ENCODE peak calls at places on chromosomes 2 and 18, in ten cellular contexts. T, Y, N, Z, A, M, G, B, X and H are unnamed samples.

GRCh38 chr18:7885763-7886295 is 318.7 kb downstream of the PTPRM start:
- DNase-seq in B (no peak), Z (no peak), T (no peak), G (no peak), Y (no peak), A (no peak), N (peak; percentile 61), M (no peak), X (no peak), H (no peak)

GRCh38 chr2:202278944-202279343 is 13.4 kb downstream of the NOP58 start:
- DNase-seq in N (peak; percentile 88), M (no peak), Y (no peak), A (no peak), X (no peak), T (peak; percentile 85), Z (no peak), G (peak; percentile 38), B (no peak), H (no peak)

GRCh38 chr2:37506407-37507068 is 162.1 kb downstream of the QPCT start:
- DNase-seq in G (no peak), N (peak; percentile 42), B (no peak), T (peak; percentile 59), Y (no peak), M (no peak), A (no peak), X (no peak), Z (no peak), H (peak; percentile 56)

GRCh38 chr2:70785137-70785911 is 5.1 kb downstream of the FIGLA start:
- DNase-seq in T (peak; percentile 6), A (no peak), Y (no peak), B (no peak), M (no peak), N (peak; percentile 27), X (no peak), Z (no peak), G (peak; percentile 49), H (peak; percentile 44)

GRCh38 chr2:26590439-26590838 is 50.7 kb downstream of the CIB4 start:
- DNase-seq in M (peak; percentile 29), B (no peak), T (no peak), A (no peak), N (no peak), X (no peak), G (no peak), Z (peak; percentile 4), Y (peak; percentile 28), H (no peak)

GRCh38 chr2:187546762-187547333 is 7.4 kb downstream of the TFPI start:
- DNase-seq in X (no peak), T (no peak), B (no peak), M (no peak), A (no peak), N (no peak), Y (no peak), G (no peak), Z (no peak), H (no peak)

GRCh38 chr18:55284614-55285013 is 303.4 kb downstream of the TCF4 start:
- DNase-seq in X (no peak), T (no peak), G (no peak), Y (no peak), M (no peak), A (no peak), Z (no peak), B (no peak), N (no peak), H (no peak)

GRCh38 chr18:11052800-11053199 is 96.6 kb downstream of the PIEZO2 start:
- DNase-seq in G (no peak), B (no peak), A (no peak), Y (no peak), X (no peak), T (peak; percentile 36), M (no peak), N (no peak), Z (no peak), H (peak; percentile 51)

DNA sequence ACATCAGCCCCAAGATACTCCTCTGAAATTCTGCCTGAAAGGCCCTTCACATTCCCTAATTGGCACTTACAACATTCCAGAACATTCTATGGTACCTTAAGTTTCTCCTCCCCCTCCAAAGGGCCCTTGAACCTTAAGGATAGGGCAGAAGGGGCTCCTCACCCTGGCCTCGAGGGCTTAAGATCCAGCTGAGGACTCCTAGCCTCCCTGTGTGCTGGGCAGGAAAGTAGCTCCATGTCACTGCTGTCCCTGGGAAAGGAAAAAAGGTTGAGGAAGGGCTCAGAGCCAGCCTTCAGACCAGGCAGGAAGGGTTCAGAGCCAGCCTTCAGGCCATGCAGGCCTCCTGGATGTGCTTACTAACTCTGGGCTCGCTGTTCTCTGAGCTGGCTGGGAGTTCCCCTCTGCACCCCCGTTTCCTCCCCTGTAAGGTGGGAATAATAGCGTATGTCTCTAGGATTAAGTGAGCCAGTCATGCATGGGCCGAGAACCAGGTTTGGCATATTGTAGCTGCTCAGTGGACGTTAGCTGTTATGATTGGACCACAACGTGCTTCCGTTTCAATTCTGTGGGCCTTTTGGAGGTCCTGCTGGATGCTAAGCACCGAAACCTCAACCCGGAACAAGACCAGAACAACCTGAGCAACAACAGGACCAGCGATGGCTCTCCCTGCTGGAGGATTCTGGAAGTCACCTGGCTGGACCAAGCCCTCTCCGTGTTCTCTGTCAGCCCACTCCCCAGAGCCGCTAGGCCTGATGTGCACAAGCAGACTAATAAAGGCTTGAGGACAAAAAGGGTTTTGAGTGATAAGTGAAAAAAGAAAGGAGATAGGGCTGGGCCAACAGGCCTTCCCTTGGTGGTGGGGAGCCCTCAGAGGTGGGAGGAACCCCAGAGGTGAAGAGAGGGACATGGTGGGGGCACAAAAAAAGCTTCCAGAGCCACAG is 1.0 kb upstream of the B3GNT7 start:
- DNase-seq in M (no peak), T (no peak), A (peak; percentile 70), Z (no peak), X (no peak), G (no peak), B (no peak), N (no peak), Y (no peak), H (peak; percentile 93)
- TF ChIP-seq CTCF in M (peak; percentile 26), T (no peak), A (peak; percentile 58), Z (no peak), X (no peak), G (peak; percentile 21), B (peak; percentile 75), N (peak; percentile 18), Y (no peak), H (peak; percentile 65)

DNA sequence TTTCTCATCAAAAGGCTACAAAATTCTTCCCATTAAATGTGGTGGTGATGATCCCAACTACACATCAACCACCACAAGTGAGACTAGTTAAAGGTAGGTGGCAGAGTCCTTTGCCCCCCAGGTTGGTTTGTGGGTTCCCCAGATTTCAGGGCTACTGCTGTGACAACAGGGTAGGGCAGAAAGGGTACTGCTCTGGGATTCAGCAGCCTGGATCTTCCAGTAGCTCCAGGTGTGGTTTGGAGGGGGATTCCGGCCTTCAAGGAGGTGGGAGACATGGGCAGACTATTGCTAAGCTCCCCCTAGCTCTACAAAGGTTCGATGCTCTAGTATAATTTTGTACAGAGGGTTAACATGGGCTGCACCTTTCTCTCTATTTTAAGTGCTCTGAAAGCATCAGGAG is 74.9 kb upstream of the FZD5 start:
- DNase-seq in B (no peak), N (no peak), G (no peak), Z (no peak), A (no peak), M (no peak), Y (no peak), T (no peak), X (no peak), H (no peak)
- H3K4me3 ChIP-seq in B (no peak overlapping the region), N (no peak overlapping the region), G (no peak overlapping the region), Z (no peak overlapping the region), A (no peak overlapping the region), M (no peak overlapping the region), Y (no peak overlapping the region), T (no peak overlapping the region), X (no peak overlapping the region), H (no peak overlapping the region)

DNA sequence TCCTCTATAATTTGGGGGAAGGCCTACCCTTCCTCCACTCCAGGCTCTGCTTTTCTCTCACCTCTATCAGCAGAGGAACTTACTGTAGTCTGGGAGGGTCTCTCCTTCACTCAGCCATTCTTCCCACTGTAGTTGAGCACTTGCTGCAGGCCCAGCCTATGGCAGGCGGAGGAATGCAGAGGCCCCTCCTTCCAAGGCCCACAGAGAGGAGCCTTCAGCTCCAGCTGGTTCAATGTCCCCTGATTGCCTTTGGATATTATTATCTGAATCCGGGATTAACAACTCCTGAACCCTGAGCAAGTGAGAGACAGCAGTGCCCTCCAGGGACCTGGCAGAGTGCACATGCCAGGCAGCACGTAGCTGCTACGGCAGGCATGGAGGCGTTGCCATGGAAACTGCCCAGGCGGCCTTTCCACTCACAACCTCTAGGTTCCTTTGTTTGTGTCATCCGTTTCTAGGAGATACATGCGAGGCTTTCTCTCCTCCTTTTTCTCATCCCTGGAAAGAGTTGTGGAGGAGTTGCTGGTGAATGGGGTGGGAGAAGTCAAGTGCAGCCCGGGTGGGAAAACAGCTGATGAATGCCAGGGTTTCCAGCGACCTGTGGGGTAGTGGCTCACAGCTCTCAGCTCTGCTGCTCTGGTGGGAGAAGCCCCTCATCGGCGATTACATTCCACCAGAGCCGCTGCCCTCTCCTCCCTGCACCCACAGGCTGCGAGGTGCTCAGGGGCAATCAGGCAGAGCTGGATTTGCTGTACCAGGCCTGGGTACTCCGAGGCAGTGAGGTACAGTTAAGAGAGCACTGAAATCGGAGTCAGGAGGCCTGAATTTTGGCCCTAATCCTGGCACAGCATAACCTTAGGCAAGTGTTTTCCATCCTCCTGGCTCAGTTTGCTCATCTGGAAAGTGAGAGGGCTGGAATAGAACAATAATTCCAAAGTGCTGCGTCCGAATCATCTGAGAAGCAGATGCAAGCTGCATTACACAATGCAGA is 55.3 kb upstream of the HK2 start:
- DNase-seq in B (no peak), N (peak; percentile 62), Z (no peak), X (no peak), M (no peak), A (no peak), G (no peak), Y (peak; percentile 72), T (no peak), H (no peak)
- TF ChIP-seq CTCF in B (no peak), N (no peak), Z (no peak), X (no peak), M (no peak), A (no peak), G (no peak), Y (no peak), T (no peak), H (no peak)

GRCh38 chr2:218883491-218884490 is 3.1 kb downstream of the WNT10A start:
- DNase-seq in N (no peak), B (no peak), T (no peak), G (no peak), Y (no peak), M (peak; percentile 70), A (no peak), X (no peak), Z (peak; percentile 66), H (no peak)

GRCh38 chr2:218887079-218887478 is 6.4 kb downstream of the WNT10A start:
- DNase-seq in A (no peak), N (no peak), M (no peak), Y (no peak), X (no peak), Z (no peak), B (no peak), G (no peak), T (no peak), H (no peak)

GRCh38 chr2:218884519-218884918 is 3.9 kb downstream of the WNT10A start:
- DNase-seq in T (no peak), G (no peak), Y (no peak), Z (peak; percentile 26), X (no peak), N (no peak), M (no peak), B (no peak), A (no peak), H (no peak)

GRCh38 chr2:218886461-218886947 is 5.9 kb downstream of the WNT10A start:
- DNase-seq in B (no peak), Y (no peak), M (no peak), Z (no peak), A (no peak), N (no peak), G (no peak), X (no peak), T (no peak), H (peak; percentile 55)

DNA sequence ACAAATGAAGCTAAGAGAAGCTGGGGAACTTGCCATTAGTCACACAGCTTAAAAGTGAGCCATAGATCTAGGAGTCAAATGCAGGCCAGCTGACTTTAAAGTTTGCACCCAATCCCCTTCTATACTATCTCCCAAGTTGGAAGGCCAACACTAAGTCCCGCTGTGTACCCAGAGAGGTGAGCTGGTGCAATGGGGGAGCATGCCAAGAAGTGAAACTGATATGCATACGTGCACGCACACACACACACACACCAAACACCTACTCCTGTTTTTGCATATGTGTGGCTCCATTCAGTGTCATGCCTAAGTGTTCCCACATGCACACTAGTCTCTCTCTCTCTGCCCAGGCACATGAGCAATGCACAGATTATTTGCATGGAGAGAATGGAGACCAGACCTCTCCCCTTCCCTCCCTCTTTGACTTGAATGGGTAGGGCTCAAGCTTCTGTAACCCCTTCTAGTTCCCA is 5.4 kb downstream of the WNT10A start:
- DNase-seq in X (no peak), A (no peak), B (no peak), T (no peak), G (no peak), M (no peak), Y (no peak), N (no peak), Z (no peak), H (peak; percentile 78)
- H3K4me3 ChIP-seq in X (no peak overlapping the region), A (no peak overlapping the region), B (no peak overlapping the region), T (no peak overlapping the region), G (no peak overlapping the region), M (no peak overlapping the region), Y (no peak overlapping the region), N (no peak overlapping the region), Z (no peak overlapping the region), H (peak overlapping the region; percentile 1)